ENCODE peak calls at places on chromosomes 16 and 17, in eight cellular contexts. O is esophagus squamous epithelium, L is GM23338, B is Peyer's patch, X is H1, I is thoracic aorta, R is lower lobe of right lung, D is heart left ventricle. V is an unnamed sample.
A peak's percentile ranks its signal among the peaks of the same experiment; 100 is the strongest.

GRCh38 chr17:2157081-2157480 is 102.2 kb downstream of the HIC1 start:
- DNase-seq in D (no peak), R (no peak), B (no peak), I (no peak), L (no peak), O (no peak), X (no peak), V (no peak)

GRCh38 chr16:30449116-30449435 is 3.4 kb upstream of the SEPHS2 start:
- DNase-seq in R (no peak), O (no peak), D (no peak), X (no peak), B (no peak), L (no peak), I (no peak), V (no peak)

GRCh38 chr17:60087882-60088669 is 9.4 kb upstream of the HEATR6 start:
- DNase-seq in I (no peak), L (peak; percentile 26), D (no peak), B (no peak), O (no peak), X (no peak), R (no peak), V (no peak)

GRCh38 chr17:47423406-47424295 is 99.9 kb downstream of the EFCAB13 start:
- DNase-seq in I (no peak), D (peak; percentile 54), O (no peak), X (peak; percentile 72), L (peak; percentile 64), B (peak; percentile 54), R (peak; percentile 49), V (no peak)

GRCh38 chr17:64262422-64263260 is at the start of gene TEX2:
- DNase-seq in I (no peak), R (peak; percentile 81), L (peak; percentile 40), O (no peak), B (peak; percentile 78), X (peak; percentile 54), D (peak; percentile 81), V (no peak)

GRCh38 chr16:30844671-30845449 is 49.0 kb downstream of the BCL7C start:
- DNase-seq in D (no peak), B (peak; percentile 85), X (peak; percentile 82), L (peak; percentile 95), R (no peak), I (peak; percentile 60), O (peak; percentile 27), V (peak; percentile 70)

GRCh38 chr17:56593741-56594527 is 435 bp downstream of the NOG start:
- DNase-seq in D (peak; percentile 81), B (peak; percentile 51), O (no peak), I (no peak), X (peak; percentile 82), R (peak; percentile 78), L (peak; percentile 45), V (no peak)

GRCh38 chr16:30562021-30562420 is 3.8 kb upstream of the ZNF764 start:
- DNase-seq in L (peak; percentile 32), I (no peak), B (peak; percentile 70), D (no peak), R (no peak), O (no peak), X (no peak), V (no peak)

GRCh38 chr16:30893082-30893743 is 664 bp downstream of the BCL7C start:
- DNase-seq in O (no peak), I (no peak), L (peak; percentile 71), R (no peak), X (peak; percentile 68), B (peak; percentile 59), D (no peak), V (no peak)

GRCh38 chr17:34257299-34257985 is 2.4 kb downstream of the CCL2 start:
- DNase-seq in R (no peak), B (no peak), I (no peak), X (no peak), O (no peak), L (no peak), D (no peak), V (no peak)

GRCh38 chr17:55609737-55610201 is 98.5 kb upstream of the SMIM36 start:
- DNase-seq in I (no peak), L (no peak), X (no peak), D (no peak), R (no peak), B (peak; percentile 59), O (no peak), V (no peak)

GRCh38 chr16:89434490-89434889 is 55.9 kb downstream of the ANKRD11 start:
- DNase-seq in B (no peak), L (no peak), D (no peak), O (no peak), X (no peak), R (no peak), I (no peak), V (no peak)

GRCh38 chr16:2428787-2429036 is 535 bp upstream of the CCNF start:
- DNase-seq in B (no peak), O (no peak), D (no peak), X (no peak), I (no peak), L (no peak), R (no peak), V (no peak)

GRCh38 chr16:12228607-12229499 is 252.3 kb downstream of the SNX29 start:
- DNase-seq in D (no peak), R (no peak), O (no peak), I (no peak), B (peak; percentile 86), X (peak; percentile 80), L (peak; percentile 87), V (no peak)

GRCh38 chr16:86928517-86929148 is 350.3 kb downstream of the FOXL1 start:
- DNase-seq in D (no peak), L (no peak), O (no peak), B (no peak), X (no peak), I (no peak), R (no peak), V (no peak)

GRCh38 chr16:4298761-4299522 is 16.9 kb upstream of the GLIS2 start:
- DNase-seq in B (peak; percentile 88), L (peak; percentile 92), R (peak; percentile 88), D (peak; percentile 85), X (peak; percentile 66), O (no peak), I (no peak), V (peak; percentile 81)

GRCh38 chr17:51995797-51996403 is 162.6 kb downstream of the CA10 start:
- DNase-seq in O (no peak), L (peak; percentile 3), I (no peak), B (no peak), D (no peak), R (no peak), X (no peak), V (peak; percentile 7)

GRCh38 chr16:84976644-84977400 is 34.5 kb downstream of the ZDHHC7 start:
- DNase-seq in X (no peak), L (no peak), I (no peak), O (no peak), D (peak; percentile 79), R (peak; percentile 83), B (no peak), V (no peak)

GRCh38 chr17:31807846-31808245 is 51.2 kb downstream of the COPRS start:
- DNase-seq in I (no peak), D (no peak), L (no peak), R (no peak), X (no peak), O (no peak), B (no peak), V (no peak)

GRCh38 chr16:56793504-56793903 is 63.6 kb downstream of the NUP93 start:
- DNase-seq in B (no peak), L (peak; percentile 55), X (no peak), O (no peak), I (no peak), R (no peak), D (no peak), V (no peak)

GRCh38 chr16:75087040-75087979 is 29.3 kb downstream of the LDHD start:
- DNase-seq in D (peak; percentile 68), X (no peak), I (no peak), O (no peak), L (no peak), B (no peak), R (no peak), V (no peak)

GRCh38 chr17:77943971-77944370 is 14.5 kb upstream of the TNRC6C start:
- DNase-seq in B (no peak), D (no peak), X (no peak), I (no peak), L (no peak), R (no peak), O (no peak), V (no peak)

GRCh38 chr16:53565300-53565699 is 62.3 kb upstream of the AKTIP start:
- DNase-seq in I (no peak), D (no peak), B (no peak), R (no peak), O (no peak), X (no peak), L (no peak), V (no peak)

GRCh38 chr17:40561871-40562611 is 3.2 kb downstream of the CCR7 start:
- DNase-seq in O (no peak), D (no peak), R (no peak), X (no peak), B (no peak), L (no peak), I (no peak), V (no peak)
- TF ChIP-seq CTCF in O (no peak), D (no peak), R (no peak), X (peak; percentile 27), B (peak; percentile 22), L (no peak), I (no peak), V (no peak)

GRCh38 chr17:76025294-76025693 is 1.8 kb downstream of the EVPL start:
- DNase-seq in O (no peak), L (no peak), B (no peak), I (no peak), X (no peak), D (peak; percentile 28), R (no peak), V (no peak)
- H3K4me3 ChIP-seq in O (peak overlapping the region; percentile 68), L (no peak overlapping the region), B (no peak overlapping the region), I (no peak overlapping the region), X (no peak overlapping the region), D (no peak overlapping the region), R (peak overlapping the region; percentile 52), V (no peak overlapping the region)

GRCh38 chr17:38415250-38416194 is 12.7 kb upstream of the ARHGAP23 start:
- DNase-seq in O (no peak), D (no peak), R (peak; percentile 73), I (no peak), B (no peak), X (peak; percentile 86), L (peak; percentile 87), V (no peak)
- TF ChIP-seq CTCF in O (no peak), D (no peak), R (no peak), I (no peak), B (no peak), X (no peak), L (no peak), V (no peak)

DNA sequence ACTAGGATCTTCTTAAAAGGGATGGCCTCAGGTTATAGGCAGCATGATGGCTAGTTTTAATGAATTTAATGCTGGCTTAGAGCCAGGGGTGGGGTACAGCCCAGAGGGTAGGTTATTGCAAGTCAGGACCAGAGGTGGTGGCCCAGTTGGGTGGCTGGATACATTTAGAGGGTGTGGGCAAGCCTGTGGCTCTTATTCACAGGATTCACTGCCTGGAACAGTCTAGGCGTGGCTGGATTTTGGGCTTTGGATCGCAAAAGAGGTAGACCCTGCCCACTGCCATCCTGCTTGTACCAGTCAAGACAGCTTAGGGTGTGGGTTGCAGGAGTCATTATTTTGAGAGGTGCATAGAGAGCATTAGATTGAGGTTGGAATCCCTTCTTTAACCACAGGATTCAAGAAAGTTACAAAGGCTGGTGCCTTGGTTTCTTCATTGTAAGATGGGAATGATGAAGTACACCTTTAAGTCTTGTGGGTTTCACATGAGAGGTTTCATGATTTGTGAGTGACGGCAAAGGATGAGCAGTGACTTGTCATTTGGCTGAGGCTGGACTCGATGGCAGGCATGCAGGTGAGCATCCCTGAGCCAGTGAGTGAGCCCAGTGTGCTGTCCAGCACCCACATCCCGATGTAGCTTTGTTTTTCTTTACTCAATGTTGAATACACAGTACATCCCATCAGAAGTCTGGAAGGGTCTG is 85.2 kb downstream of the KSR1 start:
- DNase-seq in O (no peak), R (no peak), L (no peak), D (no peak), X (no peak), B (no peak), I (no peak), V (no peak)
- H3K4me3 ChIP-seq in O (no peak overlapping the region), R (no peak overlapping the region), L (no peak overlapping the region), D (no peak overlapping the region), X (no peak overlapping the region), B (no peak overlapping the region), I (no peak overlapping the region), V (no peak overlapping the region)

V was measured in kidney epithelial cell.